ENCODE peak calls at places on chromosome 10, in four cellular contexts. X is stimulated activated naive CD8-positive, alpha-beta T cell treated with anti-CD3 and anti-CD28 coated beads, Interleukin-15, Interleukin-2, amounts not matched to agents 100 U/mL and 50 U/mL, for 24 hours; Q is transverse colon; L is tibial artery. Z is an unnamed sample.

GRCh38 chr10:36462194-36462593 is 663.2 kb upstream of the ANKRD30A start:
- DNase-seq in X (no peak), Q (no peak), L (no peak), Z (no peak)

GRCh38 chr10:30187010-30187409 is 127.6 kb upstream of the JCAD start:
- DNase-seq in X (no peak), Q (no peak), L (no peak), Z (no peak)

GRCh38 chr10:28991738-28992270 is 297.1 kb upstream of the LYZL1 start:
- DNase-seq in X (peak; percentile 44), Q (peak; percentile 35), L (no peak), Z (peak; percentile 24)

GRCh38 chr10:5493698-5494097 is 5.7 kb downstream of the CALML5 start:
- DNase-seq in X (no peak), Q (no peak), L (no peak), Z (no peak)

GRCh38 chr10:123149568-123150228 is 1.8 kb downstream of the HMX2 start:
- DNase-seq in X (peak; percentile 54), Q (no peak), L (no peak), Z (no peak)

GRCh38 chr10:51789903-51790302 is 90.5 kb upstream of the CSTF2T start:
- DNase-seq in X (no peak), Q (no peak), L (no peak), Z (no peak)

GRCh38 chr10:114305521-114305925 is 66.5 kb downstream of the VWA2 start:
- DNase-seq in X (no peak), Q (no peak), L (no peak), Z (no peak)

GRCh38 chr10:323651-324293 is 188.5 kb downstream of the ZMYND11 start:
- DNase-seq in X (peak; percentile 47), Q (peak; percentile 52), L (peak; percentile 82), Z (peak; percentile 79)

GRCh38 chr10:49539320-49539885 is 482 bp upstream of the ERCC6 start:
- DNase-seq in X (no peak), Q (peak; percentile 57), L (peak; percentile 39), Z (peak; percentile 25)

GRCh38 chr10:70705121-70705861 is 33.0 kb downstream of the ADAMTS14 start:
- DNase-seq in X (no peak), Q (no peak), L (no peak), Z (no peak)

GRCh38 chr10:80462277-80462985 is 8.3 kb downstream of the TSPAN14 start:
- DNase-seq in X (no peak), Q (no peak), L (peak; percentile 46), Z (no peak)

GRCh38 chr10:103828107-103828506 is 27.3 kb downstream of the SH3PXD2A start:
- DNase-seq in X (no peak), Q (no peak), L (no peak), Z (no peak)